ENCODE peak calls at places on chromosomes 12 and 14, in nine cellular contexts. X, C, B, A, E, Y, H, O and V are unnamed samples.

GRCh38 chr14:54537651-54538050 is 27.9 kb downstream of the CGRRF1 start:
- DNase-seq in X (no peak), H (no peak), E (no peak), Y (no peak), O (no peak), B (no peak), A (no peak), C (no peak), V (no peak)

GRCh38 chr14:22794533-22794932 is 20.7 kb downstream of the SLC7A7 start:
- DNase-seq in E (no peak), A (no peak), C (no peak), Y (no peak), O (no peak), H (no peak), X (no peak), B (no peak), V (no peak)

GRCh38 chr14:64465856-64466554 is 706 bp downstream of the AKAP5 start:
- DNase-seq in X (no peak), B (peak; percentile 61), O (no peak), H (no peak), E (no peak), C (peak; percentile 69), Y (peak; percentile 32), A (peak; percentile 58), V (no peak)

GRCh38 chr12:104966677-104967076 is 8.6 kb upstream of the SLC41A2 start:
- DNase-seq in C (no peak), B (no peak), O (no peak), H (no peak), Y (no peak), E (no peak), A (no peak), X (no peak), V (no peak)

GRCh38 chr12:104740668-104741067 is 217.4 kb downstream of the SLC41A2 start:
- DNase-seq in E (no peak), X (peak; percentile 44), Y (no peak), H (no peak), B (no peak), C (no peak), O (peak; percentile 72), A (no peak), V (no peak)

GRCh38 chr12:90280564-90281058 is 572.0 kb upstream of the ATP2B1 start:
- DNase-seq in B (no peak), C (no peak), Y (no peak), X (no peak), E (no peak), A (no peak), O (no peak), H (no peak), V (no peak)

GRCh38 chr14:92471919-92472318 is 41.7 kb upstream of the RIN3 start:
- DNase-seq in E (peak; percentile 5), A (peak; percentile 89), C (no peak), X (no peak), B (peak; percentile 93), O (no peak), H (no peak), Y (no peak), V (peak; percentile 47)

GRCh38 chr14:106848330-106849121 is 1322.1 kb downstream of the TMEM121 start:
- DNase-seq in C (no peak), H (no peak), X (no peak), E (peak; percentile 28), Y (no peak), A (no peak), O (no peak), B (no peak), V (no peak)

GRCh38 chr12:128662106-128662505 is 161.7 kb downstream of the SLC15A4 start:
- DNase-seq in A (no peak), Y (no peak), E (no peak), C (no peak), O (no peak), X (no peak), H (no peak), B (no peak), V (no peak)

GRCh38 chr14:68379510-68380303 is 413.2 kb downstream of the ZFP36L1 start:
- DNase-seq in O (no peak), Y (peak; percentile 75), X (no peak), A (no peak), C (no peak), B (no peak), H (no peak), E (no peak), V (no peak)

GRCh38 chr12:53984901-53985357 is at the start of gene HOXC10:
- DNase-seq in E (peak; percentile 93), O (no peak), A (peak; percentile 93), Y (peak; percentile 66), X (peak; percentile 44), B (peak; percentile 75), H (peak; percentile 33), C (peak; percentile 88), V (peak; percentile 89)

GRCh38 chr12:124687695-124688301 is 120.4 kb upstream of the NCOR2 start:
- DNase-seq in Y (no peak), A (no peak), B (no peak), X (no peak), C (no peak), H (no peak), E (no peak), O (no peak), V (no peak)

GRCh38 chr12:96136129-96136528 is 58.0 kb upstream of the ELK3 start:
- DNase-seq in X (no peak), E (no peak), C (peak; percentile 3), H (no peak), A (no peak), B (peak; percentile 61), Y (no peak), O (no peak), V (peak; percentile 31)

GRCh38 chr12:57909611-57910010 is 31.8 kb upstream of the ATP23 start:
- DNase-seq in H (no peak), O (no peak), C (no peak), X (no peak), A (no peak), E (no peak), B (no peak), Y (no peak), V (no peak)

GRCh38 chr12:46675736-46676135 is 150.1 kb downstream of the SLC38A4 start:
- DNase-seq in A (no peak), H (no peak), B (peak; percentile 44), Y (peak; percentile 28), X (no peak), C (peak; percentile 58), O (no peak), E (peak; percentile 26), V (no peak)

GRCh38 chr12:29516431-29516875 is 19.0 kb upstream of the OVCH1 start:
- DNase-seq in B (peak; percentile 68), E (no peak), O (no peak), C (no peak), H (no peak), A (no peak), Y (no peak), X (no peak), V (no peak)

GRCh38 chr14:52891800-52892199 is 59.0 kb downstream of the FERMT2 start:
- DNase-seq in A (no peak), O (no peak), E (no peak), H (no peak), Y (no peak), B (no peak), X (no peak), C (no peak), V (no peak)

DNA sequence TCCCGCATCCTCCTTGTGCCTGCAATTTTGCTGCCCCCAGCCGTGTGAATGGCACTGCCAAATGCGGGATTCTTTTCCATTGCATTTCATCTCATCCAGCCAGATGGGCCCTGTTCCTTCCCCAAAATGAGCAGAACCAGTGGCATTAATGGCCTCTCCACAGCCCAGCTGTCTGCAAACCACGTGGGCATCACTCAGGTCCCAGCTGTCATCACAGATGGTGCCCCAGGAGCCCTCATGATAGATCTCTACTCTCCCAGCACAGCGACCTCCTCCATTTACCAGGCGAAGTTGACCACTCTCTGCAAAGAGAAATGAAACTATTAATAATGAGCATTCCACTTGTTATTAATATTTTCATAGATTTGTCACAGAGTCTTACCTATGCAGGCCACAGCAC is 17.1 kb downstream of the CD163 start:
- DNase-seq in A (no peak), H (no peak), C (no peak), Y (no peak), X (no peak), E (no peak), B (no peak), O (no peak), V (no peak)
- H3K4me3 ChIP-seq in A (no peak overlapping the region), H (no peak overlapping the region), C (no peak overlapping the region), Y (no peak overlapping the region), X (no peak overlapping the region), E (no peak overlapping the region), B (no peak overlapping the region), O (no peak overlapping the region), V (no peak overlapping the region)

GRCh38 chr14:70317969-70318634 is 41.4 kb downstream of the COX16 start:
- DNase-seq in A (peak; percentile 40), Y (no peak), X (peak; percentile 39), H (no peak), C (peak; percentile 71), B (peak; percentile 61), E (peak; percentile 28), O (no peak), V (peak; percentile 17)
- TF ChIP-seq CTCF in A (peak; percentile 83), Y (no peak), X (peak; percentile 50), H (no peak), C (peak; percentile 73), B (peak; percentile 63), E (peak; percentile 13), O (peak; percentile 41), V (peak; percentile 44)

DNA sequence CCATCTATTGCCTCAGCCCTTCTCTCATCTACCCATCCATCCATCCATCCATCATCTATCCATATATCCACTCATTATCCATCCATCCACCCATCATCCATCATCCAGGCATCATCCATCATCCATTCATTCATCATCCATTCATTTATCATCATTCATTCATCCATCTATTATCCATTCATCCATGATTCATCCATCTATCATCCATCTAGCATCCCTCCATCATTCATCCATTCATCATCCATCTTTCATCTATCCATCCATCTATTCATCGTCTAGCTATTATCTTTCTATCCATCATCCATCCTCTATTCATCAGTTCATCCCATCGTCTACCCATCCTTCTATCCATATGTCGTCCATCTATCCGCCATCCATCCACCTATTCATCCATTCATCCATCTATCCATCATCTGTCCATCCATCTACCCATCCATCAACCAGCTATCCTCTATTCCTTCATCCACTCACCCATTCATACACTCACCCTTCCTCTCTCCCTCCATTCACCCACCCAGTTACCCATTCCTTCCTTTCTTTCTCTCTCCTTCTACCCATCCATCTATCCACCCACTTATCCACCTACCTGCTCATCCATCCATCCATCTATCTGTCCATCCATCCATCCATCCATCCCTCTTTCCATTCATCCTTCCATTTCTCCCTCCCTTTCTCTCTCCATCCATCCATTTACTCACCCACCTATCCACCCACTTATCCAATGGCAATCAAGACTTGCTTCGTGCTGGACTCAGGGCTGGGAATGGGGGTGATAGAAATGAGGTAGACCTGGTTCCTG is 59.3 kb downstream of the KIF26A start:
- DNase-seq in A (no peak), B (no peak), O (no peak), H (no peak), E (no peak), Y (no peak), C (no peak), X (no peak), V (no peak)
- H3K4me3 ChIP-seq in A (no peak overlapping the region), B (no peak overlapping the region), O (no peak overlapping the region), H (no peak overlapping the region), E (no peak overlapping the region), Y (no peak overlapping the region), C (no peak overlapping the region), X (no peak overlapping the region), V (no peak overlapping the region)

DNA sequence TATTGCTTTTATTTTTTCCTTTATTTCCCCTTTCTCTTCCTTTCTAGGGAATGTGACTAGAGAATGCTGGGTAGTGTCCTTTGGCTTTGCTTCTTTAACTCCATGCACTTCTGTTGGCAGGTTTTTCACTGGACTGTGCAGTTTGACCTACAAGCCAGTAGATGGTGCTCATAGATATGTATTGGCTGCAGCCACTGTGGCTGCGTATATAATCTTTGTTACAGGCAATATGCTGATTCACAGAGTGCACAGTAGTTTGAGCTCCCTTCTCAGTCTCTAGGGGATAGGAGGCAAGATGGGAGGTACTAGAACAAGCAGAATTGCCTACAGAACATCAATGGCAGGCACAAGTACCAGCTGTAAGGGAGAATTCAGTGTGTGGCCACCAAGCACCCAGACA is 503.5 kb downstream of the LRFN5 start:
- DNase-seq in H (no peak), O (no peak), X (no peak), E (no peak), Y (no peak), C (peak; percentile 43), B (peak; percentile 71), A (peak; percentile 5), V (peak; percentile 12)
- TF ChIP-seq CTCF in H (no peak), O (no peak), X (peak; percentile 13), E (no peak), Y (no peak), C (peak; percentile 70), B (peak; percentile 82), A (peak; percentile 39), V (peak; percentile 64)